ENCODE peak calls at places on chromosomes 11 and 22, in seven cellular contexts. R, K, D, H, P, V and M are unnamed samples.
A peak's percentile ranks its signal among the peaks of the same experiment; 100 is the strongest.

GRCh38 chr11:3199537-3200295 is 18.9 kb downstream of the MRGPRG start:
- DNase-seq in R (no peak), K (no peak), D (no peak), H (no peak), P (no peak), V (no peak), M (no peak)

GRCh38 chr11:102495161-102496042 is 35.1 kb downstream of the MMP7 start:
- DNase-seq in R (no peak), K (peak; percentile 78), D (peak; percentile 19), H (peak; percentile 72), P (peak; percentile 92), V (peak; percentile 84), M (peak; percentile 36)

GRCh38 chr22:40241200-40241763 is 63.6 kb downstream of the TNRC6B start:
- DNase-seq in R (no peak), K (no peak), D (no peak), H (no peak), P (no peak), V (no peak), M (no peak)

GRCh38 chr11:84091212-84091986 is 805.2 kb upstream of the CCDC90B start:
- DNase-seq in R (no peak), K (no peak), D (no peak), H (no peak), P (no peak), V (no peak), M (peak; percentile 2)

GRCh38 chr22:37225481-37225880 is 13.2 kb upstream of the SSTR3 start:
- DNase-seq in R (no peak), K (no peak), D (no peak), H (no peak), P (peak; percentile 23), V (peak; percentile 47), M (no peak)

GRCh38 chr11:7637447-7638157 is 35.7 kb downstream of the CYB5R2 start:
- DNase-seq in R (no peak), K (peak; percentile 66), D (no peak), H (peak; percentile 23), P (peak; percentile 96), V (no peak), M (no peak)

GRCh38 chr11:76074178-76075112 is 131.9 kb downstream of the WNT11 start:
- DNase-seq in R (no peak), K (peak; percentile 39), D (no peak), H (no peak), P (peak; percentile 39), V (peak; percentile 31), M (no peak)

GRCh38 chr11:8375460-8375859 is 111.8 kb upstream of the LMO1 start:
- DNase-seq in R (no peak), K (no peak), D (no peak), H (no peak), P (no peak), V (no peak), M (no peak)

GRCh38 chr11:65915101-65915820 is 3.6 kb downstream of the C11orf68 start:
- DNase-seq in R (no peak), K (no peak), D (no peak), H (no peak), P (no peak), V (peak; percentile 73), M (no peak)

GRCh38 chr11:45933131-45933821 is 10.8 kb downstream of the LARGE2 start:
- DNase-seq in R (no peak), K (peak; percentile 35), D (no peak), H (peak; percentile 21), P (no peak), V (no peak), M (no peak)

GRCh38 chr22:29609139-29609538 is 5.7 kb downstream of the NF2 start:
- DNase-seq in R (no peak), K (no peak), D (no peak), H (no peak), P (no peak), V (no peak), M (peak; percentile 81)

GRCh38 chr11:76557466-76557865 is 112.6 kb downstream of the EMSY start:
- DNase-seq in R (no peak), K (no peak), D (no peak), H (no peak), P (no peak), V (no peak), M (no peak)

GRCh38 chr22:23282089-23282501 is 101.8 kb downstream of the BCR start:
- DNase-seq in R (no peak), K (peak; percentile 36), D (no peak), H (no peak), P (peak; percentile 71), V (no peak), M (no peak)

GRCh38 chr22:29907753-29908515 is 25.0 kb downstream of the MTMR3 start:
- DNase-seq in R (no peak), K (peak; percentile 89), D (no peak), H (peak; percentile 87), P (peak; percentile 90), V (peak; percentile 69), M (peak; percentile 26)

GRCh38 chr11:17642370-17642769 is 77.0 kb upstream of the MYOD1 start:
- DNase-seq in R (no peak), K (no peak), D (no peak), H (no peak), P (no peak), V (no peak), M (no peak)

GRCh38 chr11:1335811-1336761 is 26.7 kb upstream of the TOLLIP start:
- DNase-seq in R (peak; percentile 33), K (peak; percentile 22), D (no peak), H (peak; percentile 66), P (peak; percentile 93), V (peak; percentile 96), M (no peak)

GRCh38 chr11:57711414-57712255 is at the start of gene MED19:
- DNase-seq in R (peak; percentile 66), K (peak; percentile 73), D (no peak), H (peak; percentile 25), P (peak; percentile 74), V (peak; percentile 83), M (peak; percentile 100)